ENCODE peak calls at places on chromosomes 5 and 9, in seven cellular contexts. One of them, this sample, is unnamed.

GRCh38 chr5:116374434-116374852 is 200.2 kb downstream of the SEMA6A start:
- DNase-seq in AG04449: no peak
- DNase-seq in astrocyte: no peak
- DNase-seq in astrocyte of the spinal cord: no peak
- DNase-seq in lung: no peak
- DNase-seq in fibroblast of the aortic adventitia: no peak
- DNase-seq in astrocyte of the cerebellum: no peak
- DNase-seq in this sample: no peak

GRCh38 chr5:37206733-37207132 is 42.4 kb downstream of the CPLANE1 start:
- DNase-seq in AG04449: no peak
- DNase-seq in astrocyte: no peak
- DNase-seq in astrocyte of the spinal cord: no peak
- DNase-seq in lung: no peak
- DNase-seq in fibroblast of the aortic adventitia: peak; percentile 5
- DNase-seq in astrocyte of the cerebellum: no peak
- DNase-seq in this sample: no peak

GRCh38 chr5:137622850-137623249 is 113.0 kb downstream of the KLHL3 start:
- DNase-seq in AG04449: no peak
- DNase-seq in astrocyte: peak; percentile 42
- DNase-seq in astrocyte of the spinal cord: peak; percentile 20
- DNase-seq in lung: peak; percentile 62
- DNase-seq in fibroblast of the aortic adventitia: peak; percentile 65
- DNase-seq in astrocyte of the cerebellum: no peak
- DNase-seq in this sample: peak; percentile 92

GRCh38 chr5:143101740-143102386 is 301.6 kb downstream of the NR3C1 start:
- DNase-seq in AG04449: no peak
- DNase-seq in astrocyte: no peak
- DNase-seq in astrocyte of the spinal cord: no peak
- DNase-seq in lung: no peak
- DNase-seq in fibroblast of the aortic adventitia: peak; percentile 3
- DNase-seq in astrocyte of the cerebellum: no peak
- DNase-seq in this sample: no peak

GRCh38 chr5:168324864-168325615 is 33.6 kb downstream of the WWC1 start:
- DNase-seq in AG04449: no peak
- DNase-seq in astrocyte: peak; percentile 40
- DNase-seq in astrocyte of the spinal cord: no peak
- DNase-seq in lung: peak; percentile 52
- DNase-seq in fibroblast of the aortic adventitia: no peak
- DNase-seq in astrocyte of the cerebellum: no peak
- DNase-seq in this sample: no peak

GRCh38 chr5:136075339-136075885 is 46.6 kb downstream of the TGFBI start:
- DNase-seq in AG04449: no peak
- DNase-seq in astrocyte: no peak
- DNase-seq in astrocyte of the spinal cord: no peak
- DNase-seq in lung: no peak
- DNase-seq in fibroblast of the aortic adventitia: no peak
- DNase-seq in astrocyte of the cerebellum: no peak
- DNase-seq in this sample: no peak

GRCh38 chr9:33272061-33272460 is 7.2 kb downstream of the CHMP5 start:
- DNase-seq in AG04449: no peak
- DNase-seq in astrocyte: no peak
- DNase-seq in astrocyte of the spinal cord: peak; percentile 2
- DNase-seq in lung: no peak
- DNase-seq in fibroblast of the aortic adventitia: no peak
- DNase-seq in astrocyte of the cerebellum: no peak
- DNase-seq in this sample: no peak

GRCh38 chr5:157998021-157998504 is 139.1 kb upstream of the CLINT1 start:
- DNase-seq in AG04449: no peak
- DNase-seq in astrocyte: peak; percentile 18
- DNase-seq in astrocyte of the spinal cord: peak; percentile 14
- DNase-seq in lung: no peak
- DNase-seq in fibroblast of the aortic adventitia: no peak
- DNase-seq in astrocyte of the cerebellum: no peak
- DNase-seq in this sample: no peak

GRCh38 chr9:108552459-108553040 is 303.2 kb downstream of the ACTL7B start:
- DNase-seq in AG04449: no peak
- DNase-seq in astrocyte: peak; percentile 78
- DNase-seq in astrocyte of the spinal cord: no peak
- DNase-seq in lung: peak; percentile 60
- DNase-seq in fibroblast of the aortic adventitia: peak; percentile 28
- DNase-seq in astrocyte of the cerebellum: no peak
- DNase-seq in this sample: no peak

GRCh38 chr5:115050860-115051259 is 118.8 kb downstream of the TRIM36 start:
- DNase-seq in AG04449: no peak
- DNase-seq in astrocyte: no peak
- DNase-seq in astrocyte of the spinal cord: peak; percentile 2
- DNase-seq in lung: no peak
- DNase-seq in fibroblast of the aortic adventitia: peak; percentile 2
- DNase-seq in astrocyte of the cerebellum: no peak
- DNase-seq in this sample: no peak

GRCh38 chr9:111999319-111999718 is 102.7 kb downstream of the UGCG start:
- DNase-seq in AG04449: no peak
- DNase-seq in astrocyte: no peak
- DNase-seq in astrocyte of the spinal cord: no peak
- DNase-seq in lung: no peak
- DNase-seq in fibroblast of the aortic adventitia: no peak
- DNase-seq in astrocyte of the cerebellum: no peak
- DNase-seq in this sample: peak; percentile 60

GRCh38 chr9:17191095-17191494 is 56.3 kb downstream of the CNTLN start:
- DNase-seq in AG04449: peak; percentile 14
- DNase-seq in astrocyte: peak; percentile 16
- DNase-seq in astrocyte of the spinal cord: peak; percentile 44
- DNase-seq in lung: no peak
- DNase-seq in fibroblast of the aortic adventitia: peak; percentile 33
- DNase-seq in astrocyte of the cerebellum: peak; percentile 2
- DNase-seq in this sample: no peak

GRCh38 chr9:82526629-82527028 is 536.3 kb downstream of the RASEF start:
- DNase-seq in AG04449: no peak
- DNase-seq in astrocyte: no peak
- DNase-seq in astrocyte of the spinal cord: no peak
- DNase-seq in lung: no peak
- DNase-seq in fibroblast of the aortic adventitia: no peak
- DNase-seq in astrocyte of the cerebellum: no peak
- DNase-seq in this sample: no peak

GRCh38 chr5:134227259-134227658 is 1.4 kb upstream of the PPP2CA start:
- DNase-seq in AG04449: no peak
- DNase-seq in astrocyte: no peak
- DNase-seq in astrocyte of the spinal cord: no peak
- DNase-seq in lung: no peak
- DNase-seq in fibroblast of the aortic adventitia: peak; percentile 53
- DNase-seq in astrocyte of the cerebellum: no peak
- DNase-seq in this sample: no peak

GRCh38 chr5:10406636-10407035 is 35.0 kb upstream of the ROPN1L start:
- DNase-seq in AG04449: no peak
- DNase-seq in astrocyte: peak; percentile 3
- DNase-seq in astrocyte of the spinal cord: no peak
- DNase-seq in lung: no peak
- DNase-seq in fibroblast of the aortic adventitia: no peak
- DNase-seq in astrocyte of the cerebellum: no peak
- DNase-seq in this sample: no peak

GRCh38 chr9:27528278-27528885 is 1.2 kb downstream of the MOB3B start:
- DNase-seq in AG04449: no peak
- DNase-seq in astrocyte: peak; percentile 60
- DNase-seq in astrocyte of the spinal cord: peak; percentile 66
- DNase-seq in lung: peak; percentile 74
- DNase-seq in fibroblast of the aortic adventitia: peak; percentile 40
- DNase-seq in astrocyte of the cerebellum: peak; percentile 18
- DNase-seq in this sample: peak; percentile 97

GRCh38 chr5:54229041-54229780 is 81.2 kb downstream of the ARL15 start:
- DNase-seq in AG04449: no peak
- DNase-seq in astrocyte: peak; percentile 20
- DNase-seq in astrocyte of the spinal cord: peak; percentile 62
- DNase-seq in lung: peak; percentile 67
- DNase-seq in fibroblast of the aortic adventitia: peak; percentile 73
- DNase-seq in astrocyte of the cerebellum: peak; percentile 32
- DNase-seq in this sample: peak; percentile 65

GRCh38 chr5:43603535-43604363 is 769 bp downstream of the NNT start:
- DNase-seq in AG04449: no peak
- DNase-seq in astrocyte: peak; percentile 10
- DNase-seq in astrocyte of the spinal cord: peak; percentile 26
- DNase-seq in lung: peak; percentile 70
- DNase-seq in fibroblast of the aortic adventitia: peak; percentile 35
- DNase-seq in astrocyte of the cerebellum: no peak
- DNase-seq in this sample: peak; percentile 59

GRCh38 chr9:117411547-117411946 is 3.3 kb downstream of the ASTN2 start:
- DNase-seq in AG04449: no peak
- DNase-seq in astrocyte: no peak
- DNase-seq in astrocyte of the spinal cord: no peak
- DNase-seq in lung: no peak
- DNase-seq in fibroblast of the aortic adventitia: peak; percentile 0
- DNase-seq in astrocyte of the cerebellum: peak; percentile 2
- DNase-seq in this sample: no peak

GRCh38 chr5:58085800-58086199 is 374.1 kb downstream of the PLK2 start:
- DNase-seq in AG04449: no peak
- DNase-seq in astrocyte: peak; percentile 88
- DNase-seq in astrocyte of the spinal cord: peak; percentile 45
- DNase-seq in lung: no peak
- DNase-seq in fibroblast of the aortic adventitia: peak; percentile 37
- DNase-seq in astrocyte of the cerebellum: peak; percentile 23
- DNase-seq in this sample: no peak

GRCh38 chr5:173668245-173668800 is 51.9 kb upstream of the BOD1 start:
- DNase-seq in AG04449: no peak
- DNase-seq in astrocyte: no peak
- DNase-seq in astrocyte of the spinal cord: no peak
- DNase-seq in lung: no peak
- DNase-seq in fibroblast of the aortic adventitia: no peak
- DNase-seq in astrocyte of the cerebellum: no peak
- DNase-seq in this sample: no peak

GRCh38 chr9:125889524-125890473 is 142.6 kb downstream of the PBX3 start:
- DNase-seq in AG04449: no peak
- DNase-seq in astrocyte: peak; percentile 82
- DNase-seq in astrocyte of the spinal cord: peak; percentile 57
- DNase-seq in lung: peak; percentile 32
- DNase-seq in fibroblast of the aortic adventitia: peak; percentile 84
- DNase-seq in astrocyte of the cerebellum: peak; percentile 53
- DNase-seq in this sample: no peak

GRCh38 chr9:125763373-125763772 is 16.2 kb downstream of the PBX3 start:
- DNase-seq in AG04449: no peak
- DNase-seq in astrocyte: peak; percentile 62
- DNase-seq in astrocyte of the spinal cord: peak; percentile 57
- DNase-seq in lung: no peak
- DNase-seq in fibroblast of the aortic adventitia: peak; percentile 69
- DNase-seq in astrocyte of the cerebellum: peak; percentile 49
- DNase-seq in this sample: no peak

GRCh38 chr5:120817044-120817985 is 353.2 kb downstream of the PRR16 start:
- DNase-seq in AG04449: no peak
- DNase-seq in astrocyte: peak; percentile 6
- DNase-seq in astrocyte of the spinal cord: peak; percentile 26
- DNase-seq in lung: no peak
- DNase-seq in fibroblast of the aortic adventitia: peak; percentile 21
- DNase-seq in astrocyte of the cerebellum: no peak
- DNase-seq in this sample: no peak

GRCh38 chr5:93611900-93612898 is 29.2 kb downstream of the NR2F1 start:
- DNase-seq in AG04449: no peak
- DNase-seq in astrocyte: peak; percentile 32
- DNase-seq in astrocyte of the spinal cord: peak; percentile 63
- DNase-seq in lung: no peak
- DNase-seq in fibroblast of the aortic adventitia: no peak
- DNase-seq in astrocyte of the cerebellum: no peak
- DNase-seq in this sample: no peak

GRCh38 chr5:68343421-68343826 is 127.9 kb downstream of the PIK3R1 start:
- DNase-seq in AG04449: no peak
- DNase-seq in astrocyte: peak; percentile 91
- DNase-seq in astrocyte of the spinal cord: peak; percentile 82
- DNase-seq in lung: peak; percentile 42
- DNase-seq in fibroblast of the aortic adventitia: peak; percentile 96
- DNase-seq in astrocyte of the cerebellum: peak; percentile 68
- DNase-seq in this sample: peak; percentile 83

GRCh38 chr5:119070578-119070827 is 384 bp upstream of the DMXL1 start:
- DNase-seq in AG04449: no peak
- DNase-seq in astrocyte: no peak
- DNase-seq in astrocyte of the spinal cord: no peak
- DNase-seq in lung: no peak
- DNase-seq in fibroblast of the aortic adventitia: no peak
- DNase-seq in astrocyte of the cerebellum: no peak
- DNase-seq in this sample: no peak

GRCh38 chr5:61678966-61679365 is 346.9 kb downstream of the ZSWIM6 start:
- DNase-seq in AG04449: no peak
- DNase-seq in astrocyte: no peak
- DNase-seq in astrocyte of the spinal cord: no peak
- DNase-seq in lung: no peak
- DNase-seq in fibroblast of the aortic adventitia: no peak
- DNase-seq in astrocyte of the cerebellum: no peak
- DNase-seq in this sample: no peak
- TF ChIP-seq CTCF in AG04449: no peak
- TF ChIP-seq CTCF in astrocyte: no peak
- TF ChIP-seq CTCF in astrocyte of the spinal cord: no peak
- TF ChIP-seq CTCF in lung: no peak
- TF ChIP-seq CTCF in fibroblast of the aortic adventitia: peak; percentile 4
- TF ChIP-seq CTCF in astrocyte of the cerebellum: no peak
- TF ChIP-seq CTCF in this sample: no peak

DNA sequence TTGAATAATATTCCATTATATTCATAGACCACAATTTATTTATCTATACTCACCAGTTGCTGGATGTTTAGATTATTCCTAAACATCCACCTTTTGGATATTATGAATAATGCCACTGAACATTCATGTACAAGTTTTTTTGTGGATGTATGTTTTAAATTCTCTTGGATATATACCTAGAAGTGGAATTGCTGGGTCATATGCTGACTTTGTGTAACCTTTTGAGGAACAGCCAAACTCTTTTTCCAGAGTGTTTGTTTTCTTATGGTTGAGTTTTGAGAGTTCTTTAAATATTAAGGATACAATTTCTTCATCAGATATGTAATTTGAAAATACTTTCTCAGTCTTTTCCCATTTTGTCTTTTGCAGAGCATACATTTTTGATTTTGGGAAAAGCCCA is 2.7 kb downstream of the VPS13A start:
- DNase-seq in AG04449: no peak
- DNase-seq in astrocyte: no peak
- DNase-seq in astrocyte of the spinal cord: no peak
- DNase-seq in lung: no peak
- DNase-seq in fibroblast of the aortic adventitia: no peak
- DNase-seq in astrocyte of the cerebellum: no peak
- DNase-seq in this sample: no peak
- H3K4me3 ChIP-seq in AG04449: no peak overlapping the region
- H3K4me3 ChIP-seq in astrocyte: no peak overlapping the region
- H3K4me3 ChIP-seq in astrocyte of the spinal cord: no peak overlapping the region
- H3K4me3 ChIP-seq in lung: no peak overlapping the region
- H3K4me3 ChIP-seq in fibroblast of the aortic adventitia: no peak overlapping the region
- H3K4me3 ChIP-seq in astrocyte of the cerebellum: no peak overlapping the region
- H3K4me3 ChIP-seq in this sample: no peak overlapping the region

GRCh38 chr9:88590558-88591146 is 55.7 kb downstream of the NXNL2 start:
- DNase-seq in AG04449: no peak
- DNase-seq in astrocyte: no peak
- DNase-seq in astrocyte of the spinal cord: no peak
- DNase-seq in lung: no peak
- DNase-seq in fibroblast of the aortic adventitia: no peak
- DNase-seq in astrocyte of the cerebellum: no peak
- DNase-seq in this sample: no peak
- TF ChIP-seq CTCF in AG04449: no peak
- TF ChIP-seq CTCF in astrocyte: no peak
- TF ChIP-seq CTCF in astrocyte of the spinal cord: peak; percentile 4
- TF ChIP-seq CTCF in lung: no peak
- TF ChIP-seq CTCF in fibroblast of the aortic adventitia: no peak
- TF ChIP-seq CTCF in astrocyte of the cerebellum: no peak
- TF ChIP-seq CTCF in this sample: no peak

GRCh38 chr9:83933804-83934203 is 12.6 kb upstream of the KIF27 start:
- DNase-seq in AG04449: no peak
- DNase-seq in astrocyte: no peak
- DNase-seq in astrocyte of the spinal cord: no peak
- DNase-seq in lung: peak; percentile 68
- DNase-seq in fibroblast of the aortic adventitia: peak; percentile 75
- DNase-seq in astrocyte of the cerebellum: no peak
- DNase-seq in this sample: no peak
- H3K4me3 ChIP-seq in AG04449: no peak overlapping the region
- H3K4me3 ChIP-seq in astrocyte: no peak overlapping the region
- H3K4me3 ChIP-seq in astrocyte of the spinal cord: no peak overlapping the region
- H3K4me3 ChIP-seq in lung: no peak overlapping the region
- H3K4me3 ChIP-seq in fibroblast of the aortic adventitia: no peak overlapping the region
- H3K4me3 ChIP-seq in astrocyte of the cerebellum: no peak overlapping the region
- H3K4me3 ChIP-seq in this sample: no peak overlapping the region

GRCh38 chr9:80664327-80665210 is 1024.8 kb downstream of the TLE1 start:
- DNase-seq in AG04449: no peak
- DNase-seq in astrocyte: peak; percentile 19
- DNase-seq in astrocyte of the spinal cord: peak; percentile 9
- DNase-seq in lung: no peak
- DNase-seq in fibroblast of the aortic adventitia: no peak
- DNase-seq in astrocyte of the cerebellum: no peak
- DNase-seq in this sample: no peak
- TF ChIP-seq CTCF in AG04449: no peak
- TF ChIP-seq CTCF in astrocyte: no peak
- TF ChIP-seq CTCF in astrocyte of the spinal cord: peak; percentile 4
- TF ChIP-seq CTCF in lung: no peak
- TF ChIP-seq CTCF in fibroblast of the aortic adventitia: no peak
- TF ChIP-seq CTCF in astrocyte of the cerebellum: no peak
- TF ChIP-seq CTCF in this sample: no peak

This sample was measured in lower leg skin.